ENCODE peak calls at places on chromosomes 6 and 20, in eight cellular contexts. K is pancreas, E is osteoblast, O is thyroid gland, H is cardiac muscle cell, X is suprapubic skin, U is sigmoid colon, S is OCI-LY7. V is an unnamed sample.

GRCh38 chr6:145963216-145964068 is 716 bp downstream of the SHPRH start:
- DNase-seq in K (peak; percentile 37), E (peak; percentile 53), O (peak; percentile 63), H (peak; percentile 79), X (peak; percentile 85), U (peak; percentile 76), S (peak; percentile 65), V (peak; percentile 2)

GRCh38 chr6:54419885-54420284 is 111.6 kb downstream of the TINAG start:
- DNase-seq in K (no peak), E (peak; percentile 32), O (no peak), H (no peak), X (no peak), U (no peak), S (no peak), V (no peak)

GRCh38 chr6:37741757-37742400 is 44.2 kb upstream of the MDGA1 start:
- DNase-seq in K (peak; percentile 66), E (no peak), O (no peak), H (peak; percentile 61), X (no peak), U (no peak), S (no peak), V (no peak)

GRCh38 chr6:26055670-26056582 is 31.3 kb upstream of the HFE start:
- DNase-seq in K (peak; percentile 78), E (peak; percentile 91), O (peak; percentile 94), H (peak; percentile 90), X (peak; percentile 94), U (peak; percentile 98), S (peak; percentile 89), V (peak; percentile 54)

GRCh38 chr6:25232478-25232877 is 46.7 kb upstream of the CARMIL1 start:
- DNase-seq in K (no peak), E (no peak), O (no peak), H (no peak), X (peak; percentile 80), U (no peak), S (no peak), V (no peak)

GRCh38 chr20:63552481-63553249 is 1.3 kb upstream of the FNDC11 start:
- DNase-seq in K (no peak), E (no peak), O (no peak), H (no peak), X (no peak), U (no peak), S (peak; percentile 92), V (no peak)

GRCh38 chr20:50101281-50101680 is 11.7 kb downstream of the UBE2V1 start:
- DNase-seq in K (no peak), E (no peak), O (peak; percentile 53), H (no peak), X (peak; percentile 32), U (no peak), S (no peak), V (no peak)

GRCh38 chr20:59777814-59778575 is 155.4 kb downstream of the SYCP2 start:
- DNase-seq in K (no peak), E (no peak), O (no peak), H (no peak), X (no peak), U (peak; percentile 55), S (no peak), V (no peak)

GRCh38 chr6:42451595-42452170 is at the start of gene TRERF1:
- DNase-seq in K (peak; percentile 34), E (peak; percentile 85), O (peak; percentile 39), H (peak; percentile 78), X (peak; percentile 86), U (peak; percentile 85), S (peak; percentile 88), V (no peak)

GRCh38 chr6:105759946-105760345 is 326.2 kb upstream of the PRDM1 start:
- DNase-seq in K (no peak), E (peak; percentile 43), O (no peak), H (no peak), X (no peak), U (no peak), S (no peak), V (no peak)

GRCh38 chr6:122012576-122012975 is 386.9 kb upstream of the HSF2 start:
- DNase-seq in K (no peak), E (no peak), O (no peak), H (no peak), X (no peak), U (no peak), S (no peak), V (no peak)

GRCh38 chr6:13436691-13437568 is 50.5 kb downstream of the GFOD1 start:
- DNase-seq in K (no peak), E (no peak), O (no peak), H (no peak), X (no peak), U (no peak), S (no peak), V (no peak)

GRCh38 chr6:111096246-111096645 is 8.9 kb downstream of the SLC16A10 start:
- DNase-seq in K (peak; percentile 85), E (no peak), O (peak; percentile 93), H (no peak), X (no peak), U (no peak), S (no peak), V (no peak)

GRCh38 chr6:4359108-4359710 is 223.8 kb upstream of the ECI2 start:
- DNase-seq in K (no peak), E (no peak), O (no peak), H (no peak), X (no peak), U (peak; percentile 62), S (no peak), V (no peak)

GRCh38 chr6:4364172-4364571 is 228.8 kb upstream of the ECI2 start:
- DNase-seq in K (no peak), E (no peak), O (no peak), H (no peak), X (no peak), U (no peak), S (no peak), V (no peak)

GRCh38 chr6:4358414-4359107 is 223.2 kb upstream of the ECI2 start:
- DNase-seq in K (peak; percentile 92), E (peak; percentile 93), O (peak; percentile 88), H (no peak), X (peak; percentile 93), U (peak; percentile 93), S (no peak), V (peak; percentile 96)

GRCh38 chr6:4362306-4362705 is 226.9 kb upstream of the ECI2 start:
- DNase-seq in K (no peak), E (no peak), O (no peak), H (no peak), X (no peak), U (no peak), S (no peak), V (no peak)

DNA sequence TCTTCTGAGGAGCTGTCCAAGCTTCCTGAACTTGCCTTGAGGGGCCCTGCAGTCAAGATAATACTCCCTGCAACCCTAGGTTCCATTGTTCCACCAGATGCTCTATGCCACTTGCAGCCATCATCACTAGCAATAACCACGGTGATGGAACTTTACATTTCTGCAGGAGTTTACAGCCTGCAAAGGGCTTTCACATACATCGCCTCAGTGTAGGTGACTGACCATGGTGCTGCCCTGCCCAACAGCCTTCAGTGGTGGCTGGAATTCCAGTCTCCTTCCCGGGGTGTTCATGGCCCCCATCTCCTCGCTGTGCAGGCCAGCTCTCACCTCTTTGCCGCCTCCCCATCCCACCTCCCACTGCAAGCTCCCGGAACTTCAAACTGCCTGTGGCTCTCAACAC is 225.5 kb upstream of the ECI2 start:
- DNase-seq in K (no peak), E (no peak), O (no peak), H (no peak), X (no peak), U (no peak), S (no peak), V (no peak)
- H3K4me1 ChIP-seq in K (peaks cover 3% of the 10 kb centered on the region), E (peaks cover 11% of the 10 kb centered on the region), O (peaks cover 14% of the 10 kb centered on the region), H (peaks cover 5% of the 10 kb centered on the region), X (peaks cover 24% of the 10 kb centered on the region), U (peaks cover 12% of the 10 kb centered on the region), S (no peaks in the 10 kb centered on the region), V (peaks cover 12% of the 10 kb centered on the region)

GRCh38 chr6:30603961-30604360 is 13.1 kb downstream of the PPP1R10 start:
- DNase-seq in K (no peak), E (no peak), O (no peak), H (no peak), X (no peak), U (no peak), S (no peak), V (no peak)

GRCh38 chr6:30601436-30601814 is 15.6 kb downstream of the PPP1R10 start:
- DNase-seq in K (no peak), E (no peak), O (no peak), H (no peak), X (no peak), U (no peak), S (no peak), V (no peak)

GRCh38 chr6:30600576-30600975 is 16.5 kb downstream of the PPP1R10 start:
- DNase-seq in K (no peak), E (no peak), O (peak; percentile 88), H (peak; percentile 68), X (no peak), U (no peak), S (no peak), V (no peak)

GRCh38 chr6:30599625-30600324 is 17.3 kb downstream of the PPP1R10 start:
- DNase-seq in K (no peak), E (no peak), O (no peak), H (no peak), X (no peak), U (no peak), S (no peak), V (no peak)

GRCh38 chr6:30601815-30602641 is 15.0 kb downstream of the PPP1R10 start:
- DNase-seq in K (no peak), E (no peak), O (no peak), H (no peak), X (no peak), U (no peak), S (no peak), V (no peak)
- H3K36me3 ChIP-seq in K (peaks cover 61% of the 10 kb centered on the region), E (peaks cover 73% of the 10 kb centered on the region), O (peaks cover 67% of the 10 kb centered on the region), H (peaks cover 59% of the 10 kb centered on the region), X (peaks cover 69% of the 10 kb centered on the region), U (peaks cover 67% of the 10 kb centered on the region), S (peaks cover 92% of the 10 kb centered on the region), V (peaks cover 67% of the 10 kb centered on the region)

GRCh38 chr6:35041086-35041855 is 99.9 kb downstream of the TCP11 start:
- DNase-seq in K (no peak), E (no peak), O (no peak), H (no peak), X (no peak), U (peak; percentile 44), S (no peak), V (no peak)
- H3K4me1 ChIP-seq in K (peaks cover 23% of the 10 kb centered on the region), E (peaks cover 2% of the 10 kb centered on the region), O (peaks cover 89% of the 10 kb centered on the region), H (peaks cover 13% of the 10 kb centered on the region), X (peaks cover 65% of the 10 kb centered on the region), U (peaks cover 93% of the 10 kb centered on the region), S (no peaks in the 10 kb centered on the region), V (peaks cover 57% of the 10 kb centered on the region)

DNA sequence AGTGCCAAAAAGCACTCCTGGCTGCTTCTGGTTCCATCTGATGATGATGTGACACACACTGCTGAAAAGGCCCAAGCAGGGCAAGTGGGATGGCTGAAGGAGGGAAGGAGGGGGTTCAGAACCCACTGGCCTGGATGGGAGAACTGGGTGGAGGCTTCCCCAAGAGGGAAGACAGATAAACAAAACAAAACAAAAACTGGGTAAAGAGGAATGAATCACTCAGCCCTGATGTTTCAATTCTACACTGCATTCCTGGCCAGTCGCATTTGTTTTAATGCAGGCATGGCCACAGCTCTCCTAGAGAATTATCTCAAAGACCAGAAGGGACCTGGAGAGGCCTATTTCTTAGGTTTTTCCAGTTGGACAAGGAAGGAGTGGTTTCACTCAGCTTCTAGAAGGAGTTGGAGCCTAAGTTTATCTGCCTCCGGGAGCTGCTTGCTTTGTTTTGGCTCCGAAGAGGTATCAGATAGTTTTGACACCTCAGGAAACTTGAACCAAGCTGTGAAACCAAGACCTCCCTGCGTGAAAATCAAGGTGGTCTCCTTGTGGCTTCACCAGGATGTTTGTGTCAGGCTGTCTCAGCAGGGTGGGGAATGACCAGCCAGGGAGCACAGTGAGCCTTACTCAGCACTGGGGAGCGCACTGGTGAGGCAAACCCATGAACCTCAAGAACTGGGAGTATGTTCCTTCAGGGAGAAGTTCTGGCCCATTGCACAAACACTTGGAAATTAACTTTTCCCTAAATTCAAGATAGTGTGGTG is 16.1 kb downstream of the TTPAL start:
- DNase-seq in K (no peak), E (peak; percentile 90), O (peak; percentile 22), H (no peak), X (no peak), U (peak; percentile 84), S (no peak), V (no peak)
- H3K36me3 ChIP-seq in K (peaks cover 12% of the 10 kb centered on the region), E (peaks cover 58% of the 10 kb centered on the region), O (peaks cover 31% of the 10 kb centered on the region), H (peaks cover 33% of the 10 kb centered on the region), X (peaks cover 85% of the 10 kb centered on the region), U (peaks cover 100% of the 10 kb centered on the region), S (peaks cover 93% of the 10 kb centered on the region), V (peaks cover 40% of the 10 kb centered on the region)